ENCODE peak calls at places on chromosomes 12 and 14, in ten cellular contexts. L is IMR-90, O is HCT116, T is OCI-LY7, B is K562, K is trophoblast cell, W is H9, C is HepG2, Y is mammary epithelial cell, G is neural progenitor cell. H is an unnamed sample.

GRCh38 chr12:7162691-7163114 is 26.8 kb upstream of the PEX5 start:
- DNase-seq in L (no peak), O (peak; percentile 76), T (no peak), B (peak; percentile 45), K (peak; percentile 76), W (peak; percentile 93), C (peak; percentile 52), Y (peak; percentile 58), G (peak; percentile 58), H (no peak)

GRCh38 chr12:57452937-57453509 is 2.1 kb upstream of the INHBE start:
- DNase-seq in L (peak; percentile 84), O (no peak), T (peak; percentile 71), B (peak; percentile 70), K (peak; percentile 85), W (peak; percentile 93), C (peak; percentile 73), Y (peak; percentile 50), G (peak; percentile 89), H (peak; percentile 82)

GRCh38 chr12:123748661-123749060 is 13.4 kb upstream of the DNAH10 start:
- DNase-seq in L (peak; percentile 49), O (no peak), T (no peak), B (no peak), K (no peak), W (no peak), C (no peak), Y (peak; percentile 86), G (no peak), H (no peak)

GRCh38 chr14:31391977-31392503 is 28.3 kb downstream of the HEATR5A start:
- DNase-seq in L (no peak), O (no peak), T (no peak), B (no peak), K (no peak), W (no peak), C (no peak), Y (no peak), G (no peak), H (no peak)

GRCh38 chr14:103533137-103533998 is 4.4 kb downstream of the TRMT61A start:
- DNase-seq in L (no peak), O (no peak), T (no peak), B (no peak), K (no peak), W (peak; percentile 27), C (no peak), Y (no peak), G (no peak), H (no peak)

GRCh38 chr14:74973003-74973614 is 17.7 kb upstream of the PGF start:
- DNase-seq in L (peak; percentile 44), O (no peak), T (peak; percentile 62), B (no peak), K (no peak), W (no peak), C (no peak), Y (no peak), G (no peak), H (no peak)

GRCh38 chr14:25953532-25954144 is 644.2 kb downstream of the NOVA1 start:
- DNase-seq in L (no peak), O (no peak), T (no peak), B (no peak), K (no peak), W (no peak), C (no peak), Y (no peak), G (no peak), H (no peak)

GRCh38 chr12:90027041-90027440 is 318.4 kb upstream of the ATP2B1 start:
- DNase-seq in L (no peak), O (no peak), T (no peak), B (no peak), K (peak; percentile 7), W (no peak), C (no peak), Y (no peak), G (no peak), H (no peak)

GRCh38 chr12:51524386-51524901 is 66.6 kb upstream of the SCN8A start:
- DNase-seq in L (no peak), O (no peak), T (no peak), B (no peak), K (no peak), W (no peak), C (no peak), Y (no peak), G (no peak), H (no peak)

GRCh38 chr12:42725839-42726238 is 136.3 kb upstream of the PRICKLE1 start:
- DNase-seq in L (peak; percentile 94), O (no peak), T (no peak), B (no peak), K (no peak), W (no peak), C (no peak), Y (peak; percentile 83), G (no peak), H (no peak)

GRCh38 chr12:24767016-24767415 is 181.9 kb downstream of the BCAT1 start:
- DNase-seq in L (no peak), O (no peak), T (no peak), B (no peak), K (no peak), W (no peak), C (peak; percentile 22), Y (peak; percentile 90), G (no peak), H (no peak)

GRCh38 chr12:132734206-132734605 is 23.6 kb downstream of the PGAM5 start:
- DNase-seq in L (no peak), O (no peak), T (no peak), B (no peak), K (no peak), W (no peak), C (no peak), Y (no peak), G (no peak), H (no peak)

GRCh38 chr12:57908511-57908910 is 32.9 kb upstream of the ATP23 start:
- DNase-seq in L (no peak), O (no peak), T (no peak), B (no peak), K (no peak), W (no peak), C (no peak), Y (no peak), G (no peak), H (no peak)

GRCh38 chr12:3119192-3119744 is 42.1 kb downstream of the TSPAN9 start:
- DNase-seq in L (no peak), O (no peak), T (no peak), B (no peak), K (no peak), W (no peak), C (no peak), Y (peak; percentile 48), G (no peak), H (no peak)

DNA sequence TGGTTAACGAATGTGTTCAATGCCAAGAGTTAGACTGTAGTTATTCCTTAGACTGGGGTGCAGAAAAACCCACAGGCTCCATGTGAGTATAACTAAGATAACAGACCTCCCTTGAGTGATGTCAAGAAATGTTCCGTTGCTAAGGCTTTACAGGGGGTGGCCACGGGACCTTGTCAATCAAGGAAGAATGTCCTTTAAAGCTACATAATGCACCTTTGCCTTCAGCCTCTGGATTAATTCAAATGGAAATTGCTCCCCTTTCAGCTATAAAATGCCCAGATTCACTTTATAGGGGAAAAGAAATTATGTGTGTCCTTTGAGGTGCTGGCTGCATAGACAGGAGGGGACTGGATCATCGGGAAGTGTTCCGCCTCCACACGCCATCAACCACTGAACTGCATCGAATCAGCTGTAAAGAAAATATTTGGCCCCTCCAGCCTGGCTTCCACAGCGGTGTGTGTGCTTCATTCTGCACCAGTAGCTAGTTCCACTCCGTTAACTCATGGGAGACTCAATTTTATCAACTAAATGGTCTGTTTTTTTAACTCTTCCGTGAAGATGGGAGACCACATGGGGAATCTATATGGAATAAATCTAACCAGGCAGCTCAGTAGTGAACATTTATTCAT is 415.4 kb downstream of the DPF3 start:
- DNase-seq in L (no peak), O (no peak), T (no peak), B (no peak), K (no peak), W (no peak), C (no peak), Y (no peak), G (no peak), H (no peak)
- H2AFZ ChIP-seq in L (no peak overlapping the region), O (no peak overlapping the region), T (no peak overlapping the region), B (no peak overlapping the region), K (no peak overlapping the region), W (no peak overlapping the region), C (no peak overlapping the region), Y (no peak overlapping the region), G (no peak overlapping the region), H (no peak overlapping the region)

GRCh38 chr12:34289431-34290190 is 267.3 kb downstream of the ALG10 start:
- DNase-seq in L (no peak), O (no peak), T (no peak), B (no peak), K (no peak), W (peak; percentile 13), C (no peak), Y (no peak), G (no peak), H (no peak)
- H2AFZ ChIP-seq in L (no peak overlapping the region), O (no peak overlapping the region), T (no peak overlapping the region), B (peak overlapping the region; percentile 89), K (no peak overlapping the region), W (no peak overlapping the region), C (no peak overlapping the region), Y (no peak overlapping the region), G (no peak overlapping the region), H (no peak overlapping the region)

GRCh38 chr12:116382456-116382902 is 105.0 kb upstream of the MED13L start:
- DNase-seq in L (peak; percentile 72), O (no peak), T (no peak), B (no peak), K (no peak), W (no peak), C (no peak), Y (no peak), G (peak; percentile 25), H (no peak)
- H2AFZ ChIP-seq in L (peak overlapping the region; percentile 87), O (no peak overlapping the region), T (no peak overlapping the region), B (peak overlapping the region; percentile 80), K (no peak overlapping the region), W (no peak overlapping the region), C (no peak overlapping the region), Y (peak overlapping the region; percentile 51), G (peak overlapping the region; percentile 45), H (no peak overlapping the region)

GRCh38 chr12:94649349-94650142 is 811 bp downstream of the TMCC3 start:
- DNase-seq in L (peak; percentile 4), O (no peak), T (no peak), B (no peak), K (peak; percentile 71), W (peak; percentile 55), C (no peak), Y (peak; percentile 51), G (peak; percentile 68), H (no peak)
- H2AFZ ChIP-seq in L (peak overlapping the region; percentile 81), O (peak overlapping the region; percentile 88), T (no peak overlapping the region), B (no peak overlapping the region), K (peak overlapping the region; percentile 42), W (no peak overlapping the region), C (no peak overlapping the region), Y (peak overlapping the region; percentile 81), G (peak overlapping the region; percentile 89), H (no peak overlapping the region)

H was measured in Karpas-422.